ENCODE peak calls at places on chromosome 1, in four cellular contexts. One of them, this sample, is unnamed.

GRCh38 chr1:90371106-90371813 is 345.8 kb downstream of the BARHL2 start:
- DNase-seq in suprapubic skin: no peak
- DNase-seq in HCT116: no peak
- DNase-seq in IMR-90: peak; percentile 1
- DNase-seq in this sample: no peak

GRCh38 chr1:218930879-218931278 is 242.8 kb upstream of the LYPLAL1 start:
- DNase-seq in suprapubic skin: no peak
- DNase-seq in IMR-90: peak; percentile 78
- DNase-seq in HCT116: no peak
- DNase-seq in this sample: no peak

GRCh38 chr1:32897082-32898049 is 3.8 kb downstream of the TMEM54 start:
- DNase-seq in HCT116: no peak
- DNase-seq in suprapubic skin: no peak
- DNase-seq in IMR-90: no peak
- DNase-seq in this sample: no peak

GRCh38 chr1:200474633-200475032 is 64.8 kb upstream of the ZNF281 start:
- DNase-seq in suprapubic skin: no peak
- DNase-seq in IMR-90: no peak
- DNase-seq in HCT116: no peak
- DNase-seq in this sample: no peak

GRCh38 chr1:192462630-192463029 is 112.9 kb upstream of the RGS1 start:
- DNase-seq in HCT116: no peak
- DNase-seq in suprapubic skin: no peak
- DNase-seq in IMR-90: no peak
- DNase-seq in this sample: no peak

GRCh38 chr1:62144238-62144831 is 50.3 kb upstream of the L1TD1 start:
- DNase-seq in IMR-90: peak; percentile 52
- DNase-seq in HCT116: peak; percentile 31
- DNase-seq in suprapubic skin: no peak
- DNase-seq in this sample: no peak

GRCh38 chr1:219518168-219518905 is 94.6 kb downstream of the ZC3H11B start:
- DNase-seq in HCT116: no peak
- DNase-seq in suprapubic skin: no peak
- DNase-seq in IMR-90: peak; percentile 63
- DNase-seq in this sample: no peak

GRCh38 chr1:221718391-221719277 is 23.3 kb downstream of the DUSP10 start:
- DNase-seq in HCT116: no peak
- DNase-seq in suprapubic skin: no peak
- DNase-seq in IMR-90: peak; percentile 94
- DNase-seq in this sample: no peak

GRCh38 chr1:201503397-201504176 is 3.3 kb downstream of the CSRP1 start:
- DNase-seq in HCT116: no peak
- DNase-seq in suprapubic skin: no peak
- DNase-seq in IMR-90: peak; percentile 100
- DNase-seq in this sample: no peak

GRCh38 chr1:8015036-8015808 is 10.9 kb downstream of the ERRFI1 start:
- DNase-seq in suprapubic skin: no peak
- DNase-seq in IMR-90: peak; percentile 89
- DNase-seq in HCT116: no peak
- DNase-seq in this sample: no peak

GRCh38 chr1:87644500-87645245 is 316.0 kb downstream of the LMO4 start:
- DNase-seq in HCT116: no peak
- DNase-seq in IMR-90: peak; percentile 71
- DNase-seq in suprapubic skin: no peak
- DNase-seq in this sample: no peak

GRCh38 chr1:156600733-156601121 is 552 bp downstream of the GPATCH4 start:
- DNase-seq in suprapubic skin: no peak
- DNase-seq in HCT116: no peak
- DNase-seq in IMR-90: no peak
- DNase-seq in this sample: no peak

GRCh38 chr1:37071829-37072228 is 37.5 kb upstream of the GRIK3 start:
- DNase-seq in HCT116: no peak
- DNase-seq in suprapubic skin: no peak
- DNase-seq in IMR-90: no peak
- DNase-seq in this sample: no peak

GRCh38 chr1:89608627-89609338 is 24.1 kb upstream of the LRRC8C start:
- DNase-seq in IMR-90: no peak
- DNase-seq in suprapubic skin: no peak
- DNase-seq in HCT116: no peak
- DNase-seq in this sample: no peak

GRCh38 chr1:204672069-204672468 is 13.5 kb downstream of the LRRN2 start:
- DNase-seq in suprapubic skin: no peak
- DNase-seq in IMR-90: no peak
- DNase-seq in HCT116: no peak
- DNase-seq in this sample: no peak

GRCh38 chr1:22141948-22142314 is 966 bp downstream of the WNT4 start:
- DNase-seq in IMR-90: no peak
- DNase-seq in suprapubic skin: no peak
- DNase-seq in HCT116: no peak
- DNase-seq in this sample: no peak

GRCh38 chr1:153404768-153405167 is 11.6 kb upstream of the S100A7A start:
- DNase-seq in suprapubic skin: no peak
- DNase-seq in IMR-90: no peak
- DNase-seq in HCT116: peak; percentile 39
- DNase-seq in this sample: peak; percentile 91

GRCh38 chr1:234222561-234223280 is 150.5 kb upstream of the COA6 start:
- DNase-seq in IMR-90: no peak
- DNase-seq in HCT116: no peak
- DNase-seq in suprapubic skin: no peak
- DNase-seq in this sample: no peak

GRCh38 chr1:94827434-94827833 is 7.3 kb downstream of the SLC44A3 start:
- DNase-seq in IMR-90: no peak
- DNase-seq in HCT116: no peak
- DNase-seq in suprapubic skin: no peak
- DNase-seq in this sample: peak; percentile 78

GRCh38 chr1:193406901-193407300 is 220.5 kb upstream of the B3GALT2 start:
- DNase-seq in IMR-90: peak; percentile 72
- DNase-seq in suprapubic skin: no peak
- DNase-seq in HCT116: peak; percentile 19
- DNase-seq in this sample: no peak

GRCh38 chr1:181061891-181062777 is 26.4 kb upstream of the IER5 start:
- DNase-seq in HCT116: no peak
- DNase-seq in suprapubic skin: peak; percentile 66
- DNase-seq in IMR-90: no peak
- DNase-seq in this sample: no peak

GRCh38 chr1:162629077-162629637 is 3.1 kb upstream of the DDR2 start:
- DNase-seq in IMR-90: no peak
- DNase-seq in HCT116: no peak
- DNase-seq in suprapubic skin: no peak
- DNase-seq in this sample: no peak

DNA sequence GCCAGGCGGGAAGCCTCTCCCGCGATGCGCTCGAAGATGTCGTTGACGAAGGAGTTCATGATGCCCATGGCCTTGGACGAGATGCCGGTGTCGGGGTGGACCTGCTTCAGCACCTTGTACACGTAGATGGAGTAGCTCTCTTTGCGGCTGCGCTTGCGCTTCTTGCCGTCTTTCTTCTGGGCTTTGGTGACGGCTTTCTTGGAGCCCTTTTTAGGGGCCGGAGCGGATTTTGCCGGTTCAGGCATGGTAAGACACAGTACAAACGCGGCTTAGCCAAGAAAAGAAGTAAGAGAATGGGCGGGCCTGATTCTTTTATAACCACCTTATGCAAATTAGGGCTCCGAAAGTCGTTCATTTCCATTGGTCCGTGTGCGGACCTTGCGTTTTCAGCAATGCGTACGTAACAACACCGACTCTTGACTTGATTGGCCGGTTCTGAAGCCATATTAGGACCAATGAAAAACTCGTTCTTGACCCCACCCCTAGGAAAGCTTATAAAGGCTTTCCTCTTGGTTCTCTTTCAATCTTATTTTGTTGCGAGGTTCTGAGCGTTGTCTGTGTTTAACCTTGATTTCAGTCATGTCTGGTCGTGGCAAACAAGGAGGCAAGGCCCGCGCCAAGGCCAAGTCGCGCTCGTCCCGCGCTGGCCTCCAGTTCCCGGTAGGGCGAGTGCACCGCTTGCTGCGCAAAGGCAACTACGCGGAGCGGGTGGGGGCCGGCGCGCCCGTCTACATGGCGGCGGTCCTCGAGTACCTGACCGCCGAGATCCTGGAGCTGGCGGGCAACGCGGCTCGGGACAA is 12.8 kb upstream of the BOLA1 start:
- DNase-seq in IMR-90: peak; percentile 100
- DNase-seq in suprapubic skin: peak; percentile 90
- DNase-seq in HCT116: peak; percentile 99
- DNase-seq in this sample: peak; percentile 97
- TF ChIP-seq POLR2A in IMR-90: peak; percentile 97
- TF ChIP-seq POLR2A in suprapubic skin: peak; percentile 99
- TF ChIP-seq POLR2A in HCT116: peak; percentile 96
- TF ChIP-seq POLR2A in this sample: peak; percentile 99

DNA sequence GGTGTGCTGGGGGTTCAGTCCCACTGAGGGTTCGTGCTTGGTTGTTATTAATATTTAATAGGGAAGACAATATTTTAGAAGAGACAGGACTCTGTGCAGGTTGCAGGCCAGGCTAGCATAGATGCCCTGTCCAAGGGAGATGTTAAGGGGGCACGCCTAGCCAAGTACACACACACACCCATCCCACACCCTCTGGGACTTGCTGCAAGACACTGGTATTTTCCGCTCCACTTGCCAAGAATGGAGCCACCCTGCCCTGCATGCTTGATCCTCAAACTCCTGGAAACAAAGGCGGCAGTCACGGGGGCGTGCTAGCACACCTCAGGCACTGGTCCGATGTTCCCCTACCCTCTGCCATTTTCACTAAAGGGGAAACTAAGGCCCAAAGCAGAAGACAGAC is 99.1 kb downstream of the MRPL37 start:
- DNase-seq in HCT116: no peak
- DNase-seq in IMR-90: no peak
- DNase-seq in suprapubic skin: no peak
- DNase-seq in this sample: no peak
- H3K4me1 ChIP-seq in HCT116: no peaks in the 10 kb centered on the region
- H3K4me1 ChIP-seq in IMR-90: peaks cover 34% of the 10 kb centered on the region
- H3K4me1 ChIP-seq in suprapubic skin: peaks cover 40% of the 10 kb centered on the region
- H3K4me1 ChIP-seq in this sample: peaks cover 82% of the 10 kb centered on the region

DNA sequence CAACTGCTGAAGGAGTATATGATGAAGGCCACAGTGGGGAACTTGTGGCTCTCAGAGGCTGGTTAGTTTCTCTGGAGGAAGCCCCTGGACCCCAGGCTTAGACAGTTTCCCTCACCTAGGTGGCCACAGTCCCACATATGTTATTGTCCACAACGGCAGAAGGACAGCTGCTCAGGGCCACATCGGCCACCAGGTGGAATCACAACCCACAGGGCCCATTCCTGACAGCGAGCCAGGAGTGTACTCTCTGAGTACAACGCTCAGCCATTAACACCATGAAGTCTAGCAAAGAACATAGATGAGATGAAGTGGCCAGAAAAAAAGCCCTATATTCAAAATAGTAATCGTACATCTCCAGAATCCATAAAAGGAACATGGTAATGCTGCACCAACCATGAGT is 383.1 kb downstream of the HHAT start:
- DNase-seq in suprapubic skin: no peak
- DNase-seq in IMR-90: no peak
- DNase-seq in HCT116: no peak
- DNase-seq in this sample: no peak
- TF ChIP-seq CTCF in suprapubic skin: no peak
- TF ChIP-seq CTCF in IMR-90: no peak
- TF ChIP-seq CTCF in HCT116: peak; percentile 34
- TF ChIP-seq CTCF in this sample: no peak

GRCh38 chr1:57281324-57281723 is 142.5 kb downstream of the DAB1 start:
- DNase-seq in suprapubic skin: no peak
- DNase-seq in HCT116: no peak
- DNase-seq in IMR-90: no peak
- DNase-seq in this sample: peak; percentile 68
- TF ChIP-seq POLR2A in suprapubic skin: no peak
- TF ChIP-seq POLR2A in HCT116: no peak
- TF ChIP-seq POLR2A in IMR-90: no peak
- TF ChIP-seq POLR2A in this sample: no peak

DNA sequence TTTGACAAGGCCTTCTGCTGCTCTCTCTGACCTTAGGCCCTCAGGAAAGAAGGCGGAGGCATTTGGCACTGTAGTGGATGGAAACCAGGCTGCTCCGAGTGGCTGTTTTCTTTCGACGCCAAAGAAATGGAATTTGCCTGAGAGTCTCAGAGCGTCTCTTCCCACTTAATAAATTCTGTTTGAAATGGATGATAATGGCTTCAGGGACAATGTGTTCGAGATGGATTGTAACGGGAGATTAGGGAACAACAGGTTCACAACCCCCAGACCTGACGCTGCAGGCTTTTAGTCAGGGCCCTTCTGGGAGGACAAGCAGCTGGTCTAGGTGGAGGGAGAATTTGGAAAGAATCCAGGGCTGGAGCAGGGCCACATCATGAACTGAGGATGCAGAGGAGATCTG is 58.6 kb downstream of the TLR5 start:
- DNase-seq in suprapubic skin: no peak
- DNase-seq in HCT116: no peak
- DNase-seq in IMR-90: no peak
- DNase-seq in this sample: no peak
- H3K4me1 ChIP-seq in suprapubic skin: no peaks in the 10 kb centered on the region
- H3K4me1 ChIP-seq in HCT116: no peaks in the 10 kb centered on the region
- H3K4me1 ChIP-seq in IMR-90: no peaks in the 10 kb centered on the region
- H3K4me1 ChIP-seq in this sample: peaks cover 71% of the 10 kb centered on the region

DNA sequence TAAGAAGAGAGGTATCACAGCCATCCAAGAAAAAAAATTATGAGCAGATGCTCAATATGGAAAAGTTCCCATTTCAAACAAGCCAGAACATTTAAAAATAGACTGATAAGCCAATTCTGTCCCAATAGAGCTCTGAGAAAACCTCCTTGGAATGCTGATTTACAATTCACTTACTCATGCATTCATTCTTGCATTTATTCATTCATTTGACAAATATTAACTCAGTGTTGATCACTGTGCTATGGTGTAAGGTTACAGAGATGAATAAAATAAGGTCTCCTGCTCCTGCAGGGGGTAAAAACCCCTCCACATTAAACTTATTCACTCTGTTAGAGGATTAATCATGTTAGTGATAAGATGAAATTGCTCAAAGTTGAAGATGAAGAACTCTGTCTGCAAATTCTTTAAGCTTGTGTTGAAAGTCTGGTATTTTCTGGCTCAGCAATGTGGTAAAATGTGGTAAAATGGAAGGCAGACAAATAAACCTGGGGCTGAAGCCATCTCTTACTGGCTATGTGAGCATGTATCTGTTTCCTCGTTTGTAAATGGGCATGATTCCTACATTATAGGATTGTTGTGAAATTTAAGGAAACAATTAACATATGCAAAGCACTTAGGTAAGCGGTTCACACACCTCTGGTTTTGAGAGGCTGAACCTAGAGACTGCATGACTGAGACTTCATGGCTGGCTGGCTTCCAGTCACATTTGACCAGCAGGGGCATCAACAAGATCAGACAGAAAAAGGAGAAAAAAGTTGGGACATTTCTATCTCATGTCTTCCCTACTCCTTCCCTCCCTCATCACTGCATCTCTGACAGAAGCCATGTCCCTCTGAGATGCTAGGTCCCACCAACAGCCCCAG is 45.0 kb upstream of the DAB1 start:
- DNase-seq in IMR-90: peak; percentile 76
- DNase-seq in suprapubic skin: no peak
- DNase-seq in HCT116: no peak
- DNase-seq in this sample: no peak
- TF ChIP-seq CTCF in IMR-90: no peak
- TF ChIP-seq CTCF in suprapubic skin: no peak
- TF ChIP-seq CTCF in HCT116: no peak
- TF ChIP-seq CTCF in this sample: no peak

GRCh38 chr1:34985063-34985770 is at the start of gene TMEM35B:
- DNase-seq in IMR-90: peak; percentile 41
- DNase-seq in suprapubic skin: peak; percentile 78
- DNase-seq in HCT116: no peak
- DNase-seq in this sample: no peak
- TF ChIP-seq POLR2A in IMR-90: peak; percentile 59
- TF ChIP-seq POLR2A in suprapubic skin: peak; percentile 82
- TF ChIP-seq POLR2A in HCT116: peak; percentile 41
- TF ChIP-seq POLR2A in this sample: peak; percentile 55